ENCODE peak calls at places on chromosome X, in nine cellular contexts. H is stimulated activated CD4-positive, alpha-beta T cell treated with anti-CD3 and anti-CD28 coated beads, Interleukin-15, amount 100 ng/mL, for 24 hours; K is fibroblast of pulmonary artery; L is NCI-H1092 treated with DMSO at 0.1 percent for 48 hours; P is GM04503; E is HS-5; S is A549; T is GM19239; Y is fibroblast of mammary gland. Q is an unnamed sample.

GRCh38 chrX:38652934-38653442 is 91.6 kb downstream of the TSPAN7 start:
- DNase-seq in H (no peak), K (no peak), L (no peak), P (no peak), E (no peak), S (no peak), T (no peak), Y (no peak), Q (no peak)

GRCh38 chrX:43822015-43822414 is 60.2 kb downstream of the MAOB start:
- DNase-seq in H (no peak), K (peak; percentile 13), L (no peak), P (no peak), E (no peak), S (no peak), T (no peak), Y (peak; percentile 67), Q (no peak)

GRCh38 chrX:9117851-9118250 is 83.9 kb upstream of the FAM9B start:
- DNase-seq in H (no peak), K (no peak), L (no peak), P (no peak), E (no peak), S (no peak), T (no peak), Y (peak; percentile 3), Q (no peak)

GRCh38 chrX:1391370-1391706 is 575 bp downstream of the SLC25A6 start:
- DNase-seq in H (no peak), K (no peak), L (no peak), P (no peak), E (peak; percentile 46), S (no peak), T (peak; percentile 82), Y (no peak), Q (no peak)

GRCh38 chrX:53263597-53264094 is 17.7 kb downstream of the IQSEC2 start:
- DNase-seq in H (peak; percentile 67), K (peak; percentile 44), L (no peak), P (no peak), E (no peak), S (peak; percentile 81), T (no peak), Y (peak; percentile 88), Q (no peak)

GRCh38 chrX:67415937-67416336 is 127.9 kb upstream of the AR start:
- DNase-seq in H (no peak), K (no peak), L (no peak), P (no peak), E (no peak), S (no peak), T (no peak), Y (no peak), Q (no peak)

GRCh38 chrX:53435997-53436396 is 1.8 kb upstream of the HSD17B10 start:
- DNase-seq in H (peak; percentile 70), K (peak; percentile 72), L (peak; percentile 65), P (no peak), E (no peak), S (peak; percentile 78), T (no peak), Y (peak; percentile 71), Q (peak; percentile 28)

GRCh38 chrX:6129751-6130150 is 98.9 kb downstream of the NLGN4X start:
- DNase-seq in H (no peak), K (no peak), L (no peak), P (no peak), E (no peak), S (no peak), T (no peak), Y (no peak), Q (no peak)

GRCh38 chrX:29947225-29947624 is 268.1 kb upstream of the MAGEB2 start:
- DNase-seq in H (no peak), K (no peak), L (no peak), P (no peak), E (no peak), S (no peak), T (no peak), Y (peak; percentile 4), Q (no peak)

GRCh38 chrX:77564824-77565223 is 117.6 kb downstream of the FGF16 start:
- DNase-seq in H (no peak), K (peak; percentile 16), L (no peak), P (no peak), E (no peak), S (no peak), T (no peak), Y (peak; percentile 25), Q (no peak)

GRCh38 chrX:102720237-102721168 is at the start of gene GPRASP3:
- DNase-seq in H (peak; percentile 80), K (peak; percentile 67), L (peak; percentile 71), P (peak; percentile 21), E (no peak), S (peak; percentile 88), T (peak; percentile 28), Y (peak; percentile 67), Q (peak; percentile 61)

GRCh38 chrX:153662266-153662665 is 11.3 kb downstream of the PNCK start:
- DNase-seq in H (peak; percentile 74), K (peak; percentile 35), L (no peak), P (no peak), E (no peak), S (peak; percentile 77), T (no peak), Y (peak; percentile 22), Q (no peak)

GRCh38 chrX:22526339-22526738 is 253.6 kb downstream of the CBLL2 start:
- DNase-seq in H (no peak), K (peak; percentile 67), L (no peak), P (no peak), E (peak; percentile 67), S (peak; percentile 4), T (peak; percentile 10), Y (peak; percentile 83), Q (no peak)

GRCh38 chrX:1807301-1807731 is 192.5 kb downstream of the ASMT start:
- DNase-seq in H (no peak), K (no peak), L (peak; percentile 29), P (peak; percentile 5), E (no peak), S (no peak), T (no peak), Y (peak; percentile 21), Q (no peak)

GRCh38 chrX:72296991-72297390 is 8.7 kb downstream of the CITED1 start:
- DNase-seq in H (no peak), K (no peak), L (no peak), P (peak; percentile 27), E (no peak), S (no peak), T (no peak), Y (peak; percentile 44), Q (no peak)

GRCh38 chrX:148700021-148700420 is 199.6 kb downstream of the AFF2 start:
- DNase-seq in H (no peak), K (no peak), L (no peak), P (no peak), E (no peak), S (no peak), T (no peak), Y (no peak), Q (no peak)

GRCh38 chrX:9133426-9133825 is 99.5 kb upstream of the FAM9B start:
- DNase-seq in H (no peak), K (peak; percentile 35), L (no peak), P (no peak), E (no peak), S (no peak), T (no peak), Y (peak; percentile 45), Q (no peak)

GRCh38 chrX:129523076-129524055 is at the start of gene SMARCA1:
- DNase-seq in H (peak; percentile 1), K (peak; percentile 69), L (peak; percentile 61), P (no peak), E (no peak), S (peak; percentile 79), T (no peak), Y (peak; percentile 44), Q (no peak)

GRCh38 chrX:52574416-52575275 is 57.8 kb upstream of the XAGE1B start:
- DNase-seq in H (peak; percentile 38), K (peak; percentile 68), L (peak; percentile 32), P (peak; percentile 3), E (no peak), S (peak; percentile 76), T (peak; percentile 3), Y (peak; percentile 64), Q (peak; percentile 13)

GRCh38 chrX:50677789-50678188 is 136.2 kb downstream of the SHROOM4 start:
- DNase-seq in H (no peak), K (no peak), L (no peak), P (no peak), E (no peak), S (no peak), T (no peak), Y (no peak), Q (no peak)

GRCh38 chrX:9189286-9189685 is 155.4 kb upstream of the FAM9B start:
- DNase-seq in H (no peak), K (no peak), L (peak; percentile 14), P (no peak), E (no peak), S (no peak), T (no peak), Y (no peak), Q (peak; percentile 28)

GRCh38 chrX:149903889-149904748 is 23.1 kb downstream of the MAGEA8 start:
- DNase-seq in H (no peak), K (peak; percentile 11), L (no peak), P (no peak), E (no peak), S (peak; percentile 4), T (no peak), Y (peak; percentile 1), Q (no peak)

GRCh38 chrX:16476692-16477091 is 173.3 kb upstream of the S100G start:
- DNase-seq in H (no peak), K (no peak), L (no peak), P (no peak), E (no peak), S (no peak), T (no peak), Y (no peak), Q (no peak)

GRCh38 chrX:8731579-8732395 is at the start of gene ANOS1:
- DNase-seq in H (no peak), K (peak; percentile 19), L (peak; percentile 32), P (no peak), E (no peak), S (peak; percentile 13), T (no peak), Y (no peak), Q (no peak)

GRCh38 chrX:129522184-129523059 is 868 bp downstream of the SMARCA1 start:
- DNase-seq in H (peak; percentile 10), K (peak; percentile 54), L (peak; percentile 75), P (no peak), E (no peak), S (peak; percentile 66), T (no peak), Y (peak; percentile 61), Q (no peak)

GRCh38 chrX:103797691-103798090 is 21.1 kb downstream of the PLP1 start:
- DNase-seq in H (no peak), K (no peak), L (no peak), P (no peak), E (no peak), S (no peak), T (no peak), Y (peak; percentile 21), Q (no peak)

GRCh38 chrX:140040397-140040796 is 75.1 kb upstream of the CXorf66 start:
- DNase-seq in H (no peak), K (no peak), L (no peak), P (no peak), E (peak; percentile 39), S (peak; percentile 21), T (no peak), Y (no peak), Q (no peak)

GRCh38 chrX:134548844-134549205 is 88.9 kb downstream of the HPRT1 start:
- DNase-seq in H (no peak), K (no peak), L (no peak), P (no peak), E (no peak), S (no peak), T (no peak), Y (no peak), Q (no peak)

GRCh38 chrX:107741318-107741813 is 34.2 kb downstream of the TSC22D3 start:
- DNase-seq in H (no peak), K (no peak), L (no peak), P (no peak), E (no peak), S (no peak), T (no peak), Y (no peak), Q (no peak)

GRCh38 chrX:119624417-119624816 is 18.2 kb upstream of the NKRF start:
- DNase-seq in H (no peak), K (no peak), L (no peak), P (no peak), E (no peak), S (no peak), T (no peak), Y (no peak), Q (no peak)

GRCh38 chrX:132218100-132218807 is 993 bp downstream of the RAP2C start:
- DNase-seq in H (peak; percentile 84), K (peak; percentile 86), L (peak; percentile 76), P (peak; percentile 34), E (peak; percentile 44), S (peak; percentile 91), T (peak; percentile 51), Y (peak; percentile 86), Q (peak; percentile 65)

Q was measured in NCI-H2029.